ENCODE peak calls at places on chromosomes 2 and 18, in six cellular contexts. J is IMR-90, N is astrocyte, C is fibroblast of lung, M is SK-N-SH, F is K562. E is an unnamed sample. For H3K4me1, the result is how much of the 10 kb centered on the place peaks cover.

GRCh38 chr2:12493031-12493513 is 223.7 kb upstream of the TRIB2 start:
- DNase-seq in N (peak), M (no peak), C (peak), J (peak), F (peak), E (no peak)

GRCh38 chr18:54916507-54916906 is 42.8 kb downstream of the CCDC68 start:
- DNase-seq in M (no peak), F (no peak), C (no peak), N (no peak), J (no peak), E (no peak)

GRCh38 chr2:37802899-37803379 is 122.1 kb upstream of the RMDN2 start:
- DNase-seq in J (peak), C (peak), N (peak), F (no peak), M (no peak), E (no peak)

GRCh38 chr2:227536445-227536844 is 62.2 kb upstream of the SCYGR2 start:
- DNase-seq in M (peak), F (no peak), J (no peak), N (no peak), C (peak), E (no peak)

GRCh38 chr18:39462436-39462835 is 1896.8 kb upstream of the CELF4 start:
- DNase-seq in C (peak), M (no peak), N (peak), F (no peak), J (peak), E (no peak)

GRCh38 chr18:766550-766860 is 45.5 kb downstream of the YES1 start:
- DNase-seq in N (no peak), M (no peak), F (no peak), C (no peak), J (no peak), E (no peak)

GRCh38 chr18:69031571-69032451 is 233.9 kb downstream of the CCDC102B start:
- DNase-seq in F (no peak), C (no peak), M (peak), J (no peak), N (no peak), E (no peak)

GRCh38 chr2:60679059-60679780 is 76.8 kb upstream of the PAPOLG start:
- DNase-seq in C (no peak), F (no peak), N (no peak), J (no peak), M (no peak), E (no peak)

GRCh38 chr18:76710646-76711520 is 111.5 kb upstream of the ZNF236 start:
- DNase-seq in J (no peak), F (no peak), C (no peak), M (no peak), N (no peak), E (no peak)

GRCh38 chr2:229230215-229230614 is 40.9 kb downstream of the PID1 start:
- DNase-seq in C (peak), J (peak), M (no peak), F (no peak), N (no peak), E (no peak)

GRCh38 chr2:199717587-199717907 is 133.4 kb downstream of the FTCDNL1 start:
- DNase-seq in N (no peak), C (no peak), M (no peak), J (no peak), F (no peak), E (no peak)

GRCh38 chr2:70549064-70549710 is 4.4 kb downstream of the TGFA start:
- DNase-seq in F (no peak), C (no peak), N (no peak), J (no peak), M (no peak), E (no peak)

GRCh38 chr2:69209482-69209881 is 177.5 kb downstream of the GFPT1 start:
- DNase-seq in F (no peak), N (no peak), M (no peak), C (no peak), J (no peak), E (no peak)

GRCh38 chr18:68725341-68725740 is 10.4 kb upstream of the TMX3 start:
- DNase-seq in N (peak), J (peak), C (no peak), F (no peak), M (no peak), E (no peak)

GRCh38 chr2:28778392-28778791 is 26.8 kb downstream of the PPP1CB start:
- DNase-seq in N (no peak), M (no peak), C (no peak), J (no peak), F (no peak), E (no peak)

GRCh38 chr2:150140777-150141176 is 346.7 kb downstream of the RND3 start:
- DNase-seq in N (no peak), F (no peak), J (no peak), C (no peak), M (no peak), E (no peak)

GRCh38 chr2:115084446-115084845 is 642.0 kb downstream of the DPP10 start:
- DNase-seq in N (no peak), J (no peak), F (no peak), M (no peak), C (no peak), E (no peak)

GRCh38 chr18:60471652-60472051 is 99.1 kb upstream of the MC4R start:
- DNase-seq in C (no peak), J (no peak), N (peak), M (no peak), F (no peak), E (no peak)

GRCh38 chr18:8177330-8178016 is 431.8 kb upstream of the RAB12 start:
- DNase-seq in N (peak), M (no peak), F (no peak), J (peak), C (peak), E (no peak)

GRCh38 chr2:202432776-202433175 is 56.6 kb downstream of the BMPR2 start:
- DNase-seq in M (no peak), F (no peak), C (no peak), N (no peak), J (no peak), E (no peak)

GRCh38 chr2:241774419-241775222 is 2.0 kb upstream of the GAL3ST2 start:
- DNase-seq in M (peak), J (peak), N (peak), C (peak), F (no peak), E (peak)

GRCh38 chr18:75784413-75784812 is 356.9 kb upstream of the SMIM21 start:
- DNase-seq in F (no peak), C (peak), J (no peak), M (peak), N (no peak), E (peak)

GRCh38 chr2:1744446-1745170 is at the start of gene PXDN:
- DNase-seq in M (peak), C (peak), F (no peak), J (peak), N (peak), E (no peak)

GRCh38 chr2:222837643-222838056 is 23.2 kb upstream of the ACSL3 start:
- DNase-seq in N (peak), M (no peak), C (no peak), F (no peak), J (peak), E (no peak)

GRCh38 chr2:64296150-64296500 is 151.9 kb upstream of the PELI1 start:
- DNase-seq in N (no peak), C (no peak), M (peak), J (no peak), F (no peak), E (no peak)

GRCh38 chr18:8803957-8804356 is 98.6 kb downstream of the MTCL1 start:
- DNase-seq in J (no peak), C (no peak), F (no peak), M (no peak), N (no peak), E (no peak)

GRCh38 chr18:59140287-59140885 is 702 bp downstream of the SEC11C start:
- DNase-seq in M (no peak), F (peak), N (peak), C (peak), J (peak), E (no peak)

GRCh38 chr2:208906330-208906729 is 499.7 kb downstream of the PTH2R start:
- DNase-seq in J (no peak), M (no peak), C (no peak), F (no peak), N (no peak), E (no peak)

GRCh38 chr2:179195146-179195545 is 69.5 kb downstream of the SESTD1 start:
- DNase-seq in N (no peak), F (no peak), M (no peak), J (no peak), C (no peak), E (no peak)

GRCh38 chr2:189654641-189655040 is 6.6 kb upstream of the ASNSD1 start:
- DNase-seq in F (no peak), N (no peak), J (no peak), M (no peak), C (no peak), E (no peak)

DNA sequence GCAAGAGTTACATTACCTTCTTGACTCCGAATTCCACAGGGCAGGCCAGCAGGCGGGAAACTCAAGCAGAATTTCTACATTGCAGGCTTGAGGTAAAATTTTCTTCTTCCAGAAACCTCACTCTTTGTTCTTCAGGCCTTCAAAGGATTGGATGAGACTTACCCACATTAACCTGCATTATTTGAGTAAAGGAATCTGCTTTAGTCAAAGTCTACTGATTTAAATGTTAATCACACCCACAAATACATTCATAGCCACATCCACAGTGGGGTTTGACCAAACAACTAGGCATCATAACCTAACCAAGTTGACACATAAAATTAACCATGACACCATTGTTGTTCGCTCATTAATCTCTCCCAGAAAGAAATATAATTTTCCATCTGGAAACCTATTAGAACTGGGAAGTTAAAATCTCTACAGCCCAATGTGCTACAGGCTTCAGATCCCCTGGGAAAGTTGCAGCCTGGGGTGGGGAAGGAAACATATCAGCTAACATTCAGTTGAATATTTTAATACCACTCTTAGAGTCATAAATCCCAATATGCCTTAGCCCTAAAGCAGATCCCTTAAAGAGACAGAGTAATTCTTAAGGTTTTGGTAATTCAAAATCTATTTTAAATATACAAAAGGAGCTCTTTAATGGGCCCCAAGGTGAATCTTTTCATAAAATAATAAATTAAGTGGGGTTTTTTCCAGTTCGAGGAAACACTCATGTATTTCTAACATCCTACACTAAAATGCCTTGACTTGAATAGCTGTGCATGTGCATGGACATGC is 468.3 kb upstream of the TNP1 start:
- DNase-seq in J (no peak), M (no peak), F (no peak), N (peak), C (no peak), E (no peak)
- H3K4me1 ChIP-seq in J (under half), M (under half), F (under half), N (under half), C (under half), E (under half)

GRCh38 chr2:85598594-85599340 is 3.2 kb downstream of the RNF181 start:
- DNase-seq in F (no peak), M (no peak), J (no peak), C (no peak), N (no peak), E (no peak)

GRCh38 chr2:85594715-85595377 is 699 bp upstream of the RNF181 start:
- DNase-seq in J (no peak), M (no peak), N (no peak), F (no peak), C (no peak), E (no peak)

GRCh38 chr2:85597241-85597640 is 1.7 kb downstream of the RNF181 start:
- DNase-seq in N (no peak), F (no peak), J (no peak), C (no peak), M (no peak), E (no peak)

GRCh38 chr2:85595378-85596232 is at the start of gene RNF181:
- DNase-seq in J (peak), N (peak), M (peak), F (peak), C (peak), E (peak)

DNA sequence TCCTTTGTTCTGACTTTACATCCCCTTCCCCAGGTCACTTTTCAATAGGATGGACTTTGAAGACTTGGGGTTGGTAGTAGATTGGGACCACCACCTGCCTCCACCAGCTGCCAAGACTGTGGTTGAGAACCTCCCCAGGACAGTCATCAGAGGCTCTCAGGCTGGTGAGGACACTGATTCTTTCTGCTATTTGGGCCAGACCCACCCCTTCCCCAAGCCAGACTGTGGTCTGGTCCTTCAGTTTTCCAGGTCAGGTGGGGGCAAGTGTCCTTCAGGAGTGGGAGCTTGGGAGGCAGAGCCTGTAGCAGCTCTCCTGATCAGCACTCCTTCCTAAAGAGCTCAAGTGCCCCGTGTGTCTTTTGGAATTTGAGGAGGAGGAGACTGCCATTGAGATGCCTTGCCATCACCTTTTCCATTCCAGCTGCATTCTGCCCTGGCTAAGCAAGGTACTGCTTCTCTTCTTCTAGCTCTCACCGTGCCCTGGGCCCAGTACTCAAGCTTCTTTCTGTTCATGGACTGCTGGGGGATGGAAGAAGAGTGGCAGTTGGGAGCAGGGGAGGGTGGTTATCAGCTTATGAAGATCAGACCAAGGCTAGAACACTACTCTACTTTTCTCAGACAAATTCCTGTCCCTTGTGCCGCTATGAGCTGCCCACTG is 1.1 kb downstream of the RNF181 start:
- DNase-seq in N (no peak), F (no peak), M (no peak), J (no peak), C (no peak), E (no peak)
- H3K9ac ChIP-seq in N (peak), F (peak), M (peak), J (peak), C (no peak), E (peak)

DNA sequence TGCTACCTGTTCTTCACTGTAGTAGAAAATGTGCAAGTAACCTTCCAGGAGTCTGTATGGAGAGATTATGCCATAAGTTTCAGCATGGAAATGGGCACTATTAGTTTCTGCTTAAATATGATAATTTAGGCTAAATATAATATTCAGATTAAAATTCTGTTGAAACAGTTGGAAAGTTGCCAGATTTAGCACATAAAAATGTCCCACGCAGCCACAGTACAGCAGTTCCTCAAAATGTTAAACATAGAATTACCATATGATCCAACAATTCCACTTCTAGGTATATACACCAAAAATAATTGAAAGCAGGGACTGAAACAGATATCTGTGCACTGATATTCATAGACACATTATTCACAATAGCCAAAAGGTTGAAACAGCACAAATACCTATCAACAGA is 121.2 kb downstream of the NRP2 start:
- DNase-seq in M (no peak), J (no peak), F (no peak), C (no peak), N (no peak), E (no peak)
- H3K4me1 ChIP-seq in M (under half), J (under half), F (under half), C (under half), N (under half), E (under half)

GRCh38 chr2:46859482-46859881 is 56.1 kb downstream of the MCFD2 start:
- DNase-seq in M (no peak), C (no peak), J (no peak), F (no peak), N (no peak), E (no peak)
- H3K9ac ChIP-seq in M (peak), C (no peak), J (peak), F (no peak), N (peak), E (no peak)

GRCh38 chr18:63216911-63217311 is 102.7 kb downstream of the BCL2 start:
- DNase-seq in F (no peak), J (no peak), C (no peak), N (no peak), M (no peak), E (peak)

GRCh38 chr18:63218472-63218871 is 101.1 kb downstream of the BCL2 start:
- DNase-seq in J (no peak), N (no peak), M (no peak), F (no peak), C (no peak), E (no peak)

GRCh38 chr18:63224574-63224973 is 95.0 kb downstream of the BCL2 start:
- DNase-seq in J (no peak), M (no peak), F (no peak), N (no peak), C (no peak), E (no peak)

GRCh38 chr18:63223837-63224236 is 95.7 kb downstream of the BCL2 start:
- DNase-seq in J (no peak), F (no peak), M (no peak), N (no peak), C (no peak), E (no peak)

DNA sequence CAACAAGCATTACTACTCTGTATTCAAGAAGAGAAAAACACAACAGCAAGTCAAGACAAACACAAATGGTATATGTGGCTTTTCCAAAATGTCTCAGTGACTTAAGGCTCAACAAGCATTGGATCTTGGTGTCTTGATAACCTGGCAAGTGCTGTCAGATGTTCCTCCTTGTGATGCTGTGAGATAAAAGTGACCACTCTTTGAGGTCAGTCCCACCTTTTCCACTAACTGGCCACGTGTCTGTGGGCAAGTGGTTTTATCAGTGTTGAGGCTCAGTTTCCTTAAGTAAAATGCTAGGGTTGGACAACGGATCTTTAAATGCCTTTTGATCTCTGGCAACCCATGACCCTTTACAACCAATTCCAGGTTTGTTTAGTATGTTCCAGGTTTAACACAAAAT is 98.7 kb downstream of the BCL2 start:
- DNase-seq in C (no peak), M (no peak), F (no peak), J (no peak), N (no peak), E (no peak)
- H3K4me1 ChIP-seq in C (under half), M (under half), F (under half), J (under half), N (under half), E (under half)

GRCh38 chr2:124248366-124248765 is 223.3 kb downstream of the CNTNAP5 start:
- DNase-seq in M (no peak), N (no peak), J (no peak), F (no peak), C (no peak), E (no peak)
- H3K9ac ChIP-seq in M (no peak), N (no peak), J (no peak), F (no peak), C (no peak), E (no peak)